ENCODE peak calls at places on chromosomes 3 and 15, in seven cellular contexts. L, M, V, F, C, P and G are unnamed samples.

GRCh38 chr3:64191822-64192221 is 33.4 kb downstream of the PRICKLE2 start:
- DNase-seq in C (no peak), P (no peak), L (no peak), F (no peak), V (no peak), M (no peak), G (no peak)

GRCh38 chr3:8338424-8338823 is 163.2 kb upstream of the LMCD1 start:
- DNase-seq in F (no peak), P (no peak), L (no peak), V (no peak), C (no peak), M (no peak), G (no peak)

GRCh38 chr3:184766555-184767261 is 45.3 kb upstream of the VPS8 start:
- DNase-seq in P (no peak), V (no peak), M (no peak), L (no peak), C (no peak), F (no peak), G (no peak)

GRCh38 chr3:58167431-58168351 is 43.1 kb downstream of the DNASE1L3 start:
- DNase-seq in V (peak; percentile 72), L (peak; percentile 50), P (peak; percentile 83), F (no peak), C (peak; percentile 88), M (peak; percentile 76), G (no peak)

GRCh38 chr3:48636149-48636548 is 888 bp upstream of the SLC26A6 start:
- DNase-seq in C (no peak), M (no peak), L (no peak), V (no peak), F (no peak), P (no peak), G (no peak)

GRCh38 chr15:34772312-34772711 is 17.5 kb upstream of the GJD2 start:
- DNase-seq in M (no peak), C (no peak), F (no peak), L (no peak), V (no peak), P (no peak), G (no peak)

GRCh38 chr3:186882125-186882524 is 39.6 kb downstream of the ADIPOQ start:
- DNase-seq in P (no peak), L (no peak), M (no peak), V (no peak), F (no peak), C (no peak), G (no peak)

GRCh38 chr3:10224794-10225660 is 23.2 kb upstream of the TATDN2 start:
- DNase-seq in C (peak; percentile 70), M (peak; percentile 92), F (peak; percentile 93), P (peak; percentile 93), V (peak; percentile 53), L (peak; percentile 82), G (peak; percentile 81)

GRCh38 chr3:9935966-9936365 is 2.3 kb downstream of the CRELD1 start:
- DNase-seq in M (no peak), C (no peak), V (no peak), L (no peak), F (no peak), P (no peak), G (no peak)

GRCh38 chr15:21260966-21261395 is 179.3 kb downstream of the POTEB3 start:
- DNase-seq in P (no peak), C (no peak), F (peak; percentile 56), V (peak; percentile 14), L (no peak), M (peak; percentile 1), G (no peak)

GRCh38 chr3:100500320-100500880 is 8.0 kb downstream of the TMEM45A start:
- DNase-seq in V (no peak), C (no peak), F (no peak), P (no peak), M (peak; percentile 22), L (no peak), G (no peak)

GRCh38 chr15:67109141-67110034 is 44.0 kb downstream of the SMAD3 start:
- DNase-seq in V (peak; percentile 72), M (no peak), P (peak; percentile 81), F (peak; percentile 63), C (no peak), L (peak; percentile 73), G (peak; percentile 62)

GRCh38 chr3:62665627-62666433 is 209.4 kb downstream of the CADPS start:
- DNase-seq in P (peak; percentile 93), L (peak; percentile 81), C (peak; percentile 85), M (peak; percentile 71), V (peak; percentile 64), F (peak; percentile 52), G (peak; percentile 36)

GRCh38 chr3:186239321-186239720 is 122.7 kb downstream of the DGKG start:
- DNase-seq in F (no peak), M (peak; percentile 19), L (no peak), C (no peak), V (no peak), P (peak; percentile 66), G (peak; percentile 52)

GRCh38 chr3:159817136-159817535 is 171.5 kb upstream of the IL12A start:
- DNase-seq in V (no peak), P (no peak), C (no peak), M (no peak), F (no peak), L (no peak), G (no peak)

GRCh38 chr3:42690191-42690590 is 4.9 kb downstream of the KLHL40 start:
- DNase-seq in P (no peak), M (no peak), L (no peak), C (no peak), V (no peak), F (no peak), G (no peak)

GRCh38 chr3:197352382-197352781 is 54.0 kb upstream of the DLG1 start:
- DNase-seq in L (no peak), M (peak; percentile 41), C (no peak), F (peak; percentile 58), P (peak; percentile 93), V (peak; percentile 70), G (peak; percentile 92)

DNA sequence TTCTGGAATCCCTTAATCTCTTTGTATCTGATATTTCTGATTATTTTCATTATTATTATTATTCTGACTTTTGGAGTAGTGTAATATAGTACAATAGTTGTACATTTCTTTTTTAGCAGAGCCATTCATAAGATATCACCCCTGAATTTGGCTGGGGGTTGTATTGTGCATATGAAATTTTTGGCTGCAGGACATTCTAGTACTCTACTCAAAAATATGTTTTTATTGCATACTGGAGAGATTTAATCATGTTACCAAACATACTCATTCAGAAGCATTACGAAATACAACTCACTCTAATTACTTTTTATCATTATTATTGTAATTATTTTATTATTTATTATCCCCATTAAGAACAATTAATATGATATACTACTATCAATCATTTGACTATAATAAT is 589.7 kb upstream of the KCNMB2 start:
- DNase-seq in C (no peak), M (no peak), P (no peak), L (no peak), F (no peak), V (no peak), G (no peak)
- H3K9me3 ChIP-seq in C (no peaks in the 10 kb centered on the region), M (no peaks in the 10 kb centered on the region), P (no peaks in the 10 kb centered on the region), L (no peaks in the 10 kb centered on the region), F (no peaks in the 10 kb centered on the region), V (no peaks in the 10 kb centered on the region), G (no peaks in the 10 kb centered on the region)

DNA sequence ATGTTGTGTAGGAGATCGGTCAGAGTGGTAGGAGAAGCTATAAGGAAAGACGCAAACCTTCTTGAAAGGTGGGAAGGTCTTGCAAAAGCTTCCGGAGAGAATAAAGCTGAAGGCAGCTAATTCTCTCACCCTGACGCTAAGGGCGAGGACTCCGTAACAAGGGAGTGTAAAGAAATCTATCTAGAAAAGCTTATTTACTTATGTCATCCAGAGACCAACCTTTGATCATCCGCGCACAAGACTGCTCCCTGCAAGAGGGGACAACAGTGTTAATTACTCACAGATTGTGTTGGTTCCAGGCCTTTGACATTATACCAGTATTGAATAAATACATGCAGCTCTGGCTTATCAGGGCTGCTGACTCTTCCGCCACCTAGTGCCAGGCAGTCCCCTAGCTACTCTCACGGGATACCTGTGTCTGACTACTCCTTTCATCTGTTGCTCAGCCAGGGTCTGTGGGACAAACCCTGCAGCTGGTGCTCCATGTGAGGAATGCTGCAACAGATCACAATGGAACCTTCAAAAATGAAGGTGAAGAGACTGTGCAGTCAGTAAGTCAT is 211.7 kb downstream of the DTWD1 start:
- DNase-seq in F (peak; percentile 47), C (peak; percentile 62), L (no peak), P (peak; percentile 54), V (no peak), M (peak; percentile 52), G (no peak)
- TF ChIP-seq CTCF in F (peak; percentile 28), C (peak; percentile 21), L (no peak), P (no peak), V (peak; percentile 19), M (peak; percentile 58), G (no peak)

GRCh38 chr15:95674031-95674430 is 656.5 kb upstream of the NR2F2 start:
- DNase-seq in C (no peak), V (no peak), L (no peak), M (no peak), F (no peak), P (no peak), G (no peak)

GRCh38 chr15:95668201-95668600 is 662.3 kb upstream of the NR2F2 start:
- DNase-seq in C (no peak), V (no peak), F (no peak), L (no peak), P (no peak), M (no peak), G (no peak)

GRCh38 chr15:95664435-95664834 is 666.1 kb upstream of the NR2F2 start:
- DNase-seq in P (no peak), V (no peak), C (no peak), M (peak; percentile 2), L (no peak), F (peak; percentile 82), G (no peak)

DNA sequence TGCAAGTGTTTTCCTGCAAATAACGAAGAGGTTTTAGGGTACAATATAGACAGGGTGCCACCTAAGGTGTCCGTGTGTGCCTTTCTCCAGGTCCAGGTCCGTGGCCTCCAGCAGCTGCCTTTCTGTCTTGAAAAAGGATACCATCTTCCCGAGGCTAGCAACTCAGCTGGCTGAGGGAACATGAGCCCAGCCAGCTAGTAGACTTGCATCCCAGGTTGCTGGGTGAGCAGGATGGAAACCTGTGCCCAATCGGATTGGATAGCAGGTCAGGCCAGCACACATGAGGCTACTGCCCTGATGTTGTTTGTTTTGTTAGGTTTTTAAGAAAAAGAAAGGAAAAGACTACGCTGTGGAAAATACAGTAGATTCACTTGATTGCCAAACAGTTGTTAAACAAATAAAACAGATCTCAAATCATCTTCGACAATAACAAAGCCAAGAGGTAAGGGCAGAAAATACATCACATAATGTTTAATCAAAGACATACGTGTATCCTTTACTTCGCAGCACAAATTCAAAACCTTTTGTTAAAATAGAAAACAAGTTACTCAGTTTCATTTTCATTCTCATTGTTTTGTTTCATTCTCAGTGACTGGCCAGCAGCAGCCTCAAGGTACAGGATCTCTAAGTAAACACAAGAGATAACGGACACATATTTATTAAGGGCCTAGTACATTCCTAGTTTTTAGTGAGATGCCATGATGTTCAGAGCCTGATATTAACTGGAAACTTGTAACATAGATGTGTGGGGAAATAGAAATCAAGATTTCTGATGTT is 661.2 kb upstream of the NR2F2 start:
- DNase-seq in P (no peak), C (no peak), F (no peak), V (no peak), L (no peak), M (no peak), G (no peak)
- H3K4me3 ChIP-seq in P (no peak overlapping the region), C (no peak overlapping the region), F (peak overlapping the region; percentile 3), V (no peak overlapping the region), L (peak overlapping the region; percentile 7), M (no peak overlapping the region), G (peak overlapping the region; percentile 12)

DNA sequence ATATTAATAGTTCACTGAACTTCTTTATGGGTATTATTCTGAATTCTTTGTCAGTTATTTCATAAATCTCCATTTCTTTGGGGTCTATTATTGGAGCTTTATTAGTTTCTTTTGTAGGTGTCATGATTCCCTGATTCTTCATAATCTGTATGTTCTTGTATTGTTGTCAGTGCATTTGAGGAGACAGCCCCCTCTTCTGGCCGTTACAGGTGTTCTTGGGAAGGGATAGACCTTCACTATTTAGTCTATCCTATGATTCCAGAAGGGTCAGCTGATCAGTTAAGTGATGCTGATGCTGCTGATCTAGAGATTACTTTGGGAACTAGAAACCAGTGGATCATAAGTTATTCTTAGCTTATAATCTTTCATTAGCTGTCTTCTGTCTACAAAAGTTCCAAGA is 34.9 kb downstream of the TMEM39A start:
- DNase-seq in M (no peak), P (no peak), L (no peak), F (no peak), V (no peak), C (no peak), G (no peak)
- H3K9me3 ChIP-seq in M (peaks cover 17% of the 10 kb centered on the region), P (peaks cover 28% of the 10 kb centered on the region), L (peaks cover 44% of the 10 kb centered on the region), F (peaks cover 5% of the 10 kb centered on the region), V (peaks cover 34% of the 10 kb centered on the region), C (no peaks in the 10 kb centered on the region), G (peaks cover 11% of the 10 kb centered on the region)